ENCODE peak calls at places on chromosomes 13 and 19, in nine cellular contexts. H is progenitor cell of endocrine pancreas, V is GM20000, Q is Calu3, G is fibroblast of pulmonary artery, A is thoracic aorta, Z is HFF-Myc, J is AG09309, W is type B pancreatic cell. F is an unnamed sample.

GRCh38 chr19:9986787-9987281 is 23.5 kb downstream of the COL5A3 start:
- DNase-seq in H (no peak), V (no peak), Q (no peak), G (peak), A (peak), Z (no peak), J (no peak), W (no peak), F (peak)

GRCh38 chr19:30349131-30349730 is 23.0 kb upstream of the ZNF536 start:
- DNase-seq in H (no peak), V (no peak), Q (no peak), G (no peak), A (no peak), Z (no peak), J (no peak), W (no peak), F (no peak)

GRCh38 chr13:24218977-24219376 is 58.5 kb downstream of the SPATA13 start:
- DNase-seq in H (no peak), V (no peak), Q (no peak), G (peak), A (no peak), Z (no peak), J (peak), W (no peak), F (no peak)

GRCh38 chr13:97030705-97031452 is 36.6 kb upstream of the OXGR1 start:
- DNase-seq in H (no peak), V (peak), Q (no peak), G (peak), A (no peak), Z (no peak), J (peak), W (no peak), F (peak)

GRCh38 chr13:113989585-113990300 is 15.9 kb upstream of the C13orf46 start:
- DNase-seq in H (no peak), V (no peak), Q (no peak), G (no peak), A (peak), Z (no peak), J (no peak), W (no peak), F (no peak)

GRCh38 chr13:89568276-89568675 is 1779.2 kb upstream of the MIR17HG start:
- DNase-seq in H (no peak), V (no peak), Q (no peak), G (no peak), A (no peak), Z (no peak), J (no peak), W (no peak), F (no peak)

GRCh38 chr19:33047422-33047821 is 17.3 kb downstream of the RHPN2 start:
- DNase-seq in H (peak), V (no peak), Q (peak), G (no peak), A (no peak), Z (no peak), J (no peak), W (no peak), F (no peak)

GRCh38 chr19:588758-589692 is 656 bp upstream of the HCN2 start:
- DNase-seq in H (no peak), V (no peak), Q (peak), G (no peak), A (no peak), Z (no peak), J (no peak), W (no peak), F (no peak)

GRCh38 chr13:26019881-26020535 is 31.8 kb downstream of the SHISA2 start:
- DNase-seq in H (no peak), V (no peak), Q (peak), G (peak), A (no peak), Z (no peak), J (peak), W (no peak), F (peak)

GRCh38 chr19:37484406-37485115 is 15.4 kb downstream of the ZNF570 start:
- DNase-seq in H (no peak), V (no peak), Q (no peak), G (no peak), A (no peak), Z (no peak), J (no peak), W (no peak), F (no peak)

GRCh38 chr13:53254495-53254894 is 225.9 kb downstream of the OLFM4 start:
- DNase-seq in H (peak), V (no peak), Q (no peak), G (no peak), A (no peak), Z (no peak), J (no peak), W (no peak), F (no peak)

GRCh38 chr19:30842926-30843325 is 470.7 kb downstream of the ZNF536 start:
- DNase-seq in H (no peak), V (no peak), Q (no peak), G (no peak), A (no peak), Z (no peak), J (no peak), W (no peak), F (no peak)

GRCh38 chr13:112443191-112444000 is 67.2 kb downstream of the SPACA7 start:
- DNase-seq in H (no peak), V (no peak), Q (peak), G (no peak), A (no peak), Z (no peak), J (no peak), W (no peak), F (no peak)

GRCh38 chr13:89925107-89925506 is 1422.4 kb upstream of the MIR17HG start:
- DNase-seq in H (no peak), V (no peak), Q (peak), G (peak), A (no peak), Z (no peak), J (no peak), W (no peak), F (peak)

GRCh38 chr13:110154370-110155031 is 152.5 kb downstream of the COL4A1 start:
- DNase-seq in H (no peak), V (no peak), Q (no peak), G (no peak), A (no peak), Z (no peak), J (no peak), W (peak), F (no peak)

GRCh38 chr13:109401307-109401706 is 385.1 kb downstream of the IRS2 start:
- DNase-seq in H (no peak), V (no peak), Q (no peak), G (no peak), A (no peak), Z (no peak), J (no peak), W (no peak), F (no peak)

GRCh38 chr13:53946500-53946899 is 917.9 kb downstream of the OLFM4 start:
- DNase-seq in H (no peak), V (no peak), Q (no peak), G (no peak), A (no peak), Z (no peak), J (no peak), W (no peak), F (no peak)

GRCh38 chr19:40143612-40144011 is 47.6 kb upstream of the MAP3K10 start:
- DNase-seq in H (no peak), V (peak), Q (no peak), G (no peak), A (no peak), Z (peak), J (no peak), W (no peak), F (no peak)

GRCh38 chr13:25879466-25879865 is 172.3 kb downstream of the SHISA2 start:
- DNase-seq in H (no peak), V (no peak), Q (no peak), G (no peak), A (no peak), Z (no peak), J (no peak), W (no peak), F (no peak)

GRCh38 chr13:65642301-65642700 is 1587.8 kb downstream of the PCDH9 start:
- DNase-seq in H (no peak), V (no peak), Q (no peak), G (no peak), A (no peak), Z (no peak), J (no peak), W (no peak), F (no peak)

GRCh38 chr13:65638572-65639168 is 1591.5 kb downstream of the PCDH9 start:
- DNase-seq in H (no peak), V (peak), Q (no peak), G (peak), A (no peak), Z (peak), J (peak), W (no peak), F (peak)
- TF ChIP-seq CTCF in H (peak), V (peak), Q (no peak), G (peak), A (no peak), Z (peak), J (peak), W (peak), F (peak)

GRCh38 chr13:74667656-74668055 is 533.5 kb upstream of the KLF12 start:
- DNase-seq in H (no peak), V (no peak), Q (no peak), G (no peak), A (no peak), Z (no peak), J (no peak), W (no peak), F (no peak)
- TF ChIP-seq CTCF in H (no peak), V (no peak), Q (no peak), G (no peak), A (no peak), Z (no peak), J (no peak), W (no peak), F (no peak)

GRCh38 chr19:16405091-16405490 is 66.7 kb downstream of the EPS15L1 start:
- DNase-seq in H (no peak), V (no peak), Q (no peak), G (no peak), A (no peak), Z (no peak), J (no peak), W (no peak), F (no peak)

GRCh38 chr19:16402076-16402475 is 69.7 kb downstream of the EPS15L1 start:
- DNase-seq in H (no peak), V (no peak), Q (no peak), G (no peak), A (no peak), Z (no peak), J (no peak), W (no peak), F (no peak)

GRCh38 chr19:16404396-16404795 is 67.4 kb downstream of the EPS15L1 start:
- DNase-seq in H (no peak), V (no peak), Q (no peak), G (no peak), A (no peak), Z (no peak), J (no peak), W (no peak), F (no peak)

GRCh38 chr19:16400911-16401675 is 70.7 kb downstream of the EPS15L1 start:
- DNase-seq in H (no peak), V (no peak), Q (no peak), G (no peak), A (peak), Z (no peak), J (no peak), W (no peak), F (peak)

DNA sequence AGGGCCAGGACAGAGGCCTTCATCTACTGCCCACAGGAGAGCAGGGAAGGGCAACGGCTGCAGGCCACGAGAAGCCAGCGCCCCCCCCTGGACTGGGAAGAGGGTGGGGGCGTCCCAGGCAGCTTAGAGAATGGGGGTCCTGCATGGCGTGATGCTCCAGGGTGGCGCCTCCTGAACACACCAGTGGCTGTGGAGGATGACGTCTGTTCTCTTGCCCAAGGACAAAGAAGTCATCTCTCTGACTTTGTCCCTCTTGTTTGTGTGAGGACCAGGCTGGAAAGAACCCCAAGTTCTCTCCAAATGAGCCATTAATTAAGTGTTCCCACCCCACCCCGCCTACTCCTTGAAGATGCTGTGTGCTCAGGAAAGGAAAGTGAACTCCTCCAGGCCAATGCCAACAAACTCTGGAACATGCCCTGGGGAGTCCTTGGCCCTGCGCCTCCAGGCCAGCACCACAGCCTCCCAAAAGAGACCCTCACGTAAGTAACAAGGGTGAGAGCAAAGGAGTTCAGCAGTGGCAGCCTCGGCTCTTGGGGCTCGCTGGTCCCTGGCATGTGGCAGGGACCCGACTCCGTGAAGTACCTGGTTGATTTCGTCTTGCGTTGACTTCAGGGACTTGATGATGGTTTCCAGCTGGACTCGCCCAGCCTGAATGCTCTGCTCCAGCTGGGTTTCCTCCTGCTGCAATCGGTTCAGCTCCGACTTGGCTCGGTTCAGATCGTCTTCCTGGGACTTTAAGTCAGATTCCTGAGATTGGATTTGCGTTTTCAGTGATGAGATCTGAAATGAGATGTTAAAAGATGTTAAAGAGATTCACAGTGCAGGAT is 68.4 kb downstream of the EPS15L1 start:
- DNase-seq in H (no peak), V (no peak), Q (no peak), G (no peak), A (no peak), Z (no peak), J (no peak), W (no peak), F (no peak)
- TF ChIP-seq CTCF in H (no peak), V (no peak), Q (no peak), G (no peak), A (no peak), Z (no peak), J (no peak), W (no peak), F (no peak)

GRCh38 chr19:57308514-57308913 is 11.8 kb upstream of the ZNF543 start:
- DNase-seq in H (no peak), V (no peak), Q (no peak), G (no peak), A (no peak), Z (no peak), J (no peak), W (no peak), F (no peak)

GRCh38 chr19:57302020-57302465 is 18.2 kb upstream of the ZNF543 start:
- DNase-seq in H (no peak), V (no peak), Q (no peak), G (peak), A (no peak), Z (peak), J (peak), W (no peak), F (peak)

GRCh38 chr19:57305056-57305455 is 15.2 kb upstream of the ZNF543 start:
- DNase-seq in H (no peak), V (no peak), Q (no peak), G (no peak), A (no peak), Z (no peak), J (no peak), W (no peak), F (no peak)

DNA sequence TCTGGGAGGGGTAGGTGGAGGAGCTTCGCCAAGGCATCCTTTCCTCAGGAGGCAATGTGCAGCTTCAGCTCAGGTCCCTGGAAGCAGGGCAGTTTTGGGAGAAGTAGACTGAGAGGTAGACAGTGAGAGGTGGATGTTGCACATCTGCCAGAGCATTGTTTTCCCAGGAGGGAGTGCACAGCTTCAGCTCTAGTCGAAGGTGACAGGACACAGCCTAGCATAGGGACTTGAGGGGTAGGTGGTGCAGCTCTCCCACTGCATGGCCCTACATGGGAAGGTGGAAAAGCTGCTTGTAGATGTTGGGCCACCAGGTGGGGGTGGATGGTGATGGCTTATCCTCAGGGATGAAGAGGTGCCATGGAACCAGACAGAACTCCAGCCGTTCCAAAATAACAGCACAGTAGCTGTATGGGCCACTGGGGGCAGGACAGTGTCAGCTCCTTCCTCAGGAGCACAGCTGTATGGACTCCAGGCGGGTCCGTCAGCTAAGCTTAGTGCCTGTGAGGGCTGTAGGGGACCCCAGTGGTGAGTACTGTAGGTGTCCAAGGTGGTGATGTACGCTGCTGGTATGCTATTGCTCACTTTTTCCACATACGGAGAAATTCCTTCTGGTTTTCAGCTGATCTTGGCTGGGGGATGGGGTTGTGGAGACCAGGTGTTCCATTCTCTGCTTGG is 17.4 kb upstream of the ZNF543 start:
- DNase-seq in H (no peak), V (no peak), Q (no peak), G (no peak), A (no peak), Z (no peak), J (no peak), W (no peak), F (no peak)
- TF ChIP-seq CTCF in H (no peak), V (no peak), Q (no peak), G (no peak), A (no peak), Z (no peak), J (no peak), W (no peak), F (no peak)

DNA sequence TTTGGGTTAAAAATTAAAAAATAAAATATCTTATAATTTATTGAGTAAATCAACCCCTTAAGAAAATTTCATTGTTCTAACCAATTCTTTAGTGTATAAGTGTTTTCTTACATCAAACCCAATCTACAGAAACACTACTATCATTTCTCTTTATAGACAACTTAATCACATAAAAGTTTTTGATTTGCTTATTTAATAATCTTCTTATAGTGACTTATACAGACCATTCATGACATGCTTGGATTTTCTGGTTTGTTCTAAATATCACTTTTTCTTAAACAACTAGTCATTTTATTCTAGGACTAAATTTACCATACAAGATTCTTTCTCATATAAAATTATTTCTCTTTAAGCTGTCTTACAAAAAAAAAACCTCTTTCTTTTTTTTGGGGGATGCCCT is 27.3 kb upstream of the ZSCAN5A start:
- DNase-seq in H (no peak), V (no peak), Q (no peak), G (no peak), A (no peak), Z (no peak), J (no peak), W (no peak), F (peak)
- TF ChIP-seq CTCF in H (no peak), V (no peak), Q (no peak), G (no peak), A (no peak), Z (no peak), J (no peak), W (no peak), F (no peak)

DNA sequence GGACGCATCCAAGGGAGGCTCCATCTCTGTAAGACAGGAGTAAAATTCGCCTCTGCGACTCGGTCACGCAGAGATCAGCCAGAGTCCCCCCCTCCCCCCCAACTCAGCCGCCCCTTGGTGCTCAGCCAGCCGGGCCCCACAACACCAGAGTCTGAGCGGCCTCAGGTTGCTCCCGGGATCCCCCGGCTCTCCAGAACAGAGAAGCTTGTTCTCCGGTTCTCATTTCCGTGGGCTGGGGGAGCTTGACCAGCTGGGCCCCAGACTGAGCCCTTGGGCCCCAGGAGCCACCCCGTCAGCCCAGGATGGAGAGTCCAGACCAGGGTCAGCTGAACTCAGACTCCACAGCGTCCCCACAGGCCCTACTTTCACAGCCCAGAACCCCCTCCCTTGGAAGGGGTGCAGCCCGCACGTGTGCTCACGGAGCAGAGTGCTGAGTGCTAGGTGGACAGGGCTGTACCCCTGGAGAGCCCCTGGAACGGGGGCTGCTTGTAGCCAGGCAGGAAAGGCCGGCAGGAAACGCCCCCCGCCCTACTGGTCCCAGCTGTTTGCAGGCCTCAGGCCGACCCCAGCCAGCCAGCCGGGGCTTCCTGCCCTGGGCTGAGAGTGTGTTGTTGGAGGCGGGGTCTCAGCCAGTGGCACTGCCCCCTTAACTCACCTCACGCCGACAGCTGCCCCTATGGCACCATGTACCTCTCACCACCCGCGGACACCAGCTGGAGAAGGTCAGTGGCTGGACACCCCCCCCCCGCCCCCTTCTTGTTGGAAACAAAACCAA is 44.5 kb downstream of the COMP start:
- DNase-seq in H (no peak), V (no peak), Q (no peak), G (no peak), A (no peak), Z (no peak), J (no peak), W (no peak), F (no peak)
- TF ChIP-seq CTCF in H (no peak), V (no peak), Q (no peak), G (no peak), A (no peak), Z (no peak), J (no peak), W (no peak), F (no peak)

DNA sequence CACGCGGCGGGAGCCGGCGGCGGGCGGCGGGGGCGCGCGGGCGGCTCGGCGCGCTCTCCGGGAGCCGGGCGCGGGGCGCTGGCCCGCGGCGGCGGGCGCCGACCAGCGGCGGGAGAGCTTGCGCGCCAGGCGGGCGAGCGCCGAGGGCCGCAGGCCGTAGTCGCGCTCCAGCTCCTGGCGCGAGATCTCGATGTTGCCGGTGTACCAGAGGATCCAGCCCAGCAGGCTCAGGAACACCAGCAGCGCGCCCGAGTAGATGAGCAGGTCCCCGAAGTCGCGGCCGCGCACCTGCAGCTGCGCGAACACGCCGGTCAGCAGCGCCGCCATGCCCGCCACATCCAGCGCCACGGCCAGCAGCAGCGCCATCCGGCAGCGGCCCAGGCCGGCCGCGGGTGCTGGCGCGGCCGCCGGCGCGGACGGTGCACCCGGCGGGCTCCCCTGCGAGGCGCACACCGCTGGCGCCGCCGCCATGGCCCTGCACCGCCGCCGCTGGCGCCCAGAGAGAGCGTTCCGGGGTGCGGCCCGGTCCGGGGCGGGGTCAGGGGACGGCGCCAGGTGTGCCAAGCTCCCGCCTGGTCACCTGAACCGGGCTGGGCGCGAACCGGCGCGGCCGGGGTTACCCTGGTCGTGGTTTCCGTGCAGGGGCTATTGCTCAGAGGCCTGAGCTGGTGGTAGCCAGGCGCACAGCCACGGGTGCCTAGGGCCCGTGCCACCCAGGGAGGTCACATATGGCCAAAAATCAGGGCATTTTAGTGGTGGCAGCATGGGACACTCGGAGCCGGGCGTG is at the start of gene TMEM238:
- DNase-seq in H (peak), V (peak), Q (peak), G (peak), A (no peak), Z (no peak), J (no peak), W (no peak), F (peak)
- TF ChIP-seq CTCF in H (peak), V (peak), Q (no peak), G (no peak), A (no peak), Z (no peak), J (no peak), W (peak), F (no peak)

GRCh38 chr13:68927387-68928026 is 1180.1 kb upstream of the ATXN8OS start:
- DNase-seq in H (no peak), V (no peak), Q (peak), G (no peak), A (no peak), Z (no peak), J (no peak), W (no peak), F (peak)
- TF ChIP-seq CTCF in H (peak), V (no peak), Q (no peak), G (no peak), A (no peak), Z (no peak), J (no peak), W (peak), F (peak)